ENCODE peak calls at places on chromosomes 6 and 20, in eight cellular contexts. B is AG08396; G is GM04503; Y is naive B cell; R is SW480; D is GM13976; T is CD4-positive, CD25-positive, alpha-beta regulatory T cell; A is activated naive CD4-positive, alpha-beta T cell treated with Interleukin-2 at 50 U/mL for 16 hours. F is an unnamed sample.

GRCh38 chr20:11849270-11849920 is 68.3 kb upstream of the BTBD3 start:
- DNase-seq in B (no peak), G (no peak), Y (no peak), R (no peak), D (no peak), T (no peak), A (no peak), F (no peak)

GRCh38 chr20:32875673-32876072 is 16.9 kb downstream of the EFCAB8 start:
- DNase-seq in B (no peak), G (no peak), Y (no peak), R (no peak), D (no peak), T (no peak), A (no peak), F (no peak)

GRCh38 chr6:134701301-134701700 is 248.6 kb downstream of the ALDH8A1 start:
- DNase-seq in B (no peak), G (no peak), Y (no peak), R (no peak), D (no peak), T (no peak), A (no peak), F (no peak)

GRCh38 chr6:26020291-26020982 is 57.8 kb downstream of the TRIM38 start:
- DNase-seq in B (peak), G (peak), Y (peak), R (peak), D (peak), T (peak), A (peak), F (peak)

GRCh38 chr20:44901972-44902371 is 7.9 kb upstream of the PABPC1L start:
- DNase-seq in B (peak), G (no peak), Y (no peak), R (no peak), D (no peak), T (no peak), A (no peak), F (no peak)

GRCh38 chr6:43494766-43495165 is 15.4 kb downstream of the LRRC73 start:
- DNase-seq in B (no peak), G (no peak), Y (no peak), R (no peak), D (no peak), T (no peak), A (no peak), F (no peak)

GRCh38 chr6:98657764-98658163 is 176.6 kb upstream of the POU3F2 start:
- DNase-seq in B (no peak), G (no peak), Y (no peak), R (no peak), D (no peak), T (peak), A (no peak), F (peak)

GRCh38 chr6:21740719-21741118 is 147.2 kb downstream of the SOX4 start:
- DNase-seq in B (no peak), G (no peak), Y (no peak), R (no peak), D (no peak), T (no peak), A (no peak), F (no peak)

GRCh38 chr6:84652356-84653026 is 111.9 kb downstream of the TBX18 start:
- DNase-seq in B (peak), G (peak), Y (no peak), R (no peak), D (no peak), T (no peak), A (no peak), F (peak)

GRCh38 chr6:170087946-170088348 is 202.9 kb downstream of the DLL1 start:
- DNase-seq in B (no peak), G (no peak), Y (peak), R (no peak), D (peak), T (peak), A (peak), F (no peak)

GRCh38 chr6:49409951-49410542 is 53.0 kb downstream of the MMUT start:
- DNase-seq in B (peak), G (peak), Y (peak), R (peak), D (peak), T (peak), A (peak), F (peak)

GRCh38 chr6:151289399-151290007 is 49.7 kb downstream of the AKAP12 start:
- DNase-seq in B (no peak), G (no peak), Y (no peak), R (no peak), D (no peak), T (peak), A (no peak), F (no peak)

GRCh38 chr6:138222901-138223546 is 4.7 kb upstream of the PBOV1 start:
- DNase-seq in B (no peak), G (peak), Y (no peak), R (no peak), D (no peak), T (no peak), A (no peak), F (peak)

GRCh38 chr6:125586074-125586473 is 163.4 kb upstream of the HEY2 start:
- DNase-seq in B (no peak), G (no peak), Y (no peak), R (no peak), D (no peak), T (no peak), A (no peak), F (no peak)

GRCh38 chr6:36131517-36132220 is 1.4 kb downstream of the MAPK13 start:
- DNase-seq in B (peak), G (no peak), Y (no peak), R (peak), D (peak), T (peak), A (peak), F (no peak)

GRCh38 chr6:79604583-79605037 is 26.5 kb upstream of the SH3BGRL2 start:
- DNase-seq in B (peak), G (no peak), Y (no peak), R (peak), D (no peak), T (no peak), A (no peak), F (no peak)

GRCh38 chr6:163416640-163417253 is 2.2 kb downstream of the QKI start:
- DNase-seq in B (peak), G (no peak), Y (peak), R (peak), D (no peak), T (peak), A (peak), F (peak)

GRCh38 chr6:158769228-158769627 is 49.9 kb downstream of the EZR start:
- DNase-seq in B (no peak), G (no peak), Y (peak), R (no peak), D (no peak), T (no peak), A (no peak), F (no peak)

GRCh38 chr6:26022166-26022510 is 59.5 kb downstream of the TRIM38 start:
- DNase-seq in B (peak), G (no peak), Y (no peak), R (peak), D (peak), T (peak), A (peak), F (peak)

GRCh38 chr6:79687759-79688158 is 56.6 kb downstream of the SH3BGRL2 start:
- DNase-seq in B (no peak), G (no peak), Y (no peak), R (no peak), D (no peak), T (no peak), A (no peak), F (no peak)

GRCh38 chr6:167553716-167554115 is 228.8 kb downstream of the TTLL2 start:
- DNase-seq in B (no peak), G (no peak), Y (no peak), R (no peak), D (no peak), T (no peak), A (no peak), F (no peak)

GRCh38 chr6:46949662-46950280 is 28.0 kb upstream of the ADGRF5 start:
- DNase-seq in B (no peak), G (no peak), Y (no peak), R (no peak), D (no peak), T (no peak), A (no peak), F (no peak)

GRCh38 chr20:3896302-3896701 is 7.1 kb downstream of the PANK2 start:
- DNase-seq in B (no peak), G (no peak), Y (no peak), R (no peak), D (no peak), T (no peak), A (no peak), F (no peak)

GRCh38 chr6:52543729-52544324 is 33.0 kb downstream of the TRAM2 start:
- DNase-seq in B (no peak), G (no peak), Y (no peak), R (peak), D (no peak), T (no peak), A (no peak), F (no peak)

GRCh38 chr20:51468636-51469035 is 73.9 kb downstream of the NFATC2 start:
- DNase-seq in B (no peak), G (no peak), Y (no peak), R (no peak), D (no peak), T (no peak), A (no peak), F (no peak)

GRCh38 chr6:144286503-144287393 is 1.6 kb downstream of the UTRN start:
- DNase-seq in B (peak), G (peak), Y (peak), R (peak), D (no peak), T (peak), A (no peak), F (peak)

GRCh38 chr6:170444056-170444505 is 109.0 kb downstream of the PSMB1 start:
- DNase-seq in B (no peak), G (no peak), Y (no peak), R (no peak), D (no peak), T (no peak), A (no peak), F (no peak)

GRCh38 chr6:42171813-42172595 is 1.2 kb upstream of the GUCA1A start:
- DNase-seq in B (no peak), G (no peak), Y (no peak), R (no peak), D (no peak), T (no peak), A (no peak), F (no peak)

GRCh38 chr6:162899148-162899547 is 171.4 kb downstream of the PACRG start:
- DNase-seq in B (no peak), G (no peak), Y (no peak), R (peak), D (no peak), T (no peak), A (no peak), F (no peak)

GRCh38 chr20:58579819-58580492 is 64.8 kb upstream of the APCDD1L start:
- DNase-seq in B (no peak), G (no peak), Y (no peak), R (no peak), D (no peak), T (no peak), A (no peak), F (no peak)

GRCh38 chr6:137112067-137112355 is 61.4 kb downstream of the IL22RA2 start:
- DNase-seq in B (no peak), G (no peak), Y (no peak), R (no peak), D (no peak), T (no peak), A (no peak), F (peak)

GRCh38 chr20:18428490-18429173 is 38.2 kb downstream of the DZANK1 start:
- DNase-seq in B (peak), G (no peak), Y (no peak), R (no peak), D (no peak), T (no peak), A (no peak), F (no peak)

GRCh38 chr20:3727333-3728035 is 5.0 kb upstream of the HSPA12B start:
- DNase-seq in B (peak), G (peak), Y (no peak), R (no peak), D (no peak), T (no peak), A (no peak), F (peak)

GRCh38 chr6:6236730-6237469 is 83.6 kb downstream of the F13A1 start:
- DNase-seq in B (no peak), G (no peak), Y (no peak), R (peak), D (no peak), T (no peak), A (no peak), F (no peak)

GRCh38 chr6:18585032-18585573 is 198.0 kb downstream of the RNF144B start:
- DNase-seq in B (peak), G (peak), Y (no peak), R (peak), D (no peak), T (no peak), A (no peak), F (peak)

F was measured in GM04504.